ENCODE peak calls at places on chromosomes 1 and 21, in seven cellular contexts. Z, C, P, H, V, E and X are unnamed samples.

GRCh38 chr1:156869455-156869854 is 8.8 kb downstream of the NTRK1 start:
- DNase-seq in E (no peak), P (peak), V (no peak), C (no peak), Z (no peak), H (no peak), X (peak)

GRCh38 chr1:114688526-114688925 is 6.8 kb downstream of the AMPD1 start:
- DNase-seq in E (no peak), Z (no peak), C (no peak), V (no peak), P (no peak), H (no peak), X (no peak)

GRCh38 chr1:19879227-19879626 is 3.0 kb upstream of the OTUD3 start:
- DNase-seq in P (no peak), V (no peak), E (no peak), Z (no peak), C (no peak), H (no peak), X (no peak)

GRCh38 chr1:90198616-90199015 is 203.7 kb downstream of the ZNF326 start:
- DNase-seq in V (peak), H (no peak), C (no peak), P (no peak), E (no peak), Z (no peak), X (no peak)

GRCh38 chr1:174556392-174556791 is 108.6 kb downstream of the GPR52 start:
- DNase-seq in C (no peak), P (no peak), Z (no peak), E (no peak), V (no peak), H (no peak), X (no peak)

GRCh38 chr1:229013981-229014380 is 256.9 kb upstream of the RAB4A start:
- DNase-seq in P (no peak), H (no peak), V (no peak), E (no peak), Z (no peak), C (no peak), X (no peak)

GRCh38 chr1:150970818-150971582 is 3.6 kb downstream of the CERS2 start:
- DNase-seq in E (no peak), C (peak), V (peak), P (no peak), Z (no peak), H (no peak), X (peak)

GRCh38 chr1:209513226-209513625 is 70.3 kb upstream of the CAMK1G start:
- DNase-seq in H (no peak), Z (no peak), P (peak), V (peak), E (peak), C (no peak), X (peak)

GRCh38 chr1:101506541-101507164 is 269.8 kb downstream of the S1PR1 start:
- DNase-seq in P (peak), E (no peak), V (peak), Z (no peak), C (peak), H (no peak), X (peak)

GRCh38 chr1:76901158-76901767 is 34.0 kb downstream of the ST6GALNAC5 start:
- DNase-seq in H (no peak), C (peak), V (peak), E (no peak), P (peak), Z (no peak), X (peak)

GRCh38 chr1:2463396-2463795 is 12.7 kb upstream of the PLCH2 start:
- DNase-seq in H (no peak), V (no peak), C (peak), E (no peak), P (no peak), Z (no peak), X (no peak)

GRCh38 chr21:25518491-25518911 is 88.8 kb downstream of the MRPL39 start:
- DNase-seq in H (no peak), Z (no peak), V (peak), C (no peak), E (no peak), P (no peak), X (peak)

GRCh38 chr1:100955322-100955721 is 59.4 kb downstream of the SLC30A7 start:
- DNase-seq in P (no peak), E (peak), V (peak), Z (no peak), C (no peak), H (no peak), X (no peak)

GRCh38 chr1:27488523-27489138 is 1.3 kb downstream of the WASF2 start:
- DNase-seq in V (peak), E (no peak), P (no peak), H (no peak), C (no peak), Z (no peak), X (no peak)

GRCh38 chr1:45679123-45679522 is 7.2 kb downstream of the GPBP1L1 start:
- DNase-seq in P (no peak), V (no peak), H (no peak), Z (no peak), E (no peak), C (peak), X (no peak)
- H3K27ac ChIP-seq in P (no peak), V (no peak), H (peak), Z (peak), E (no peak), C (peak), X (no peak)

GRCh38 chr21:32322676-32323075 is 24.0 kb downstream of the MRAP start:
- DNase-seq in E (no peak), V (no peak), P (no peak), H (no peak), Z (no peak), C (no peak), X (no peak)
- H3K27ac ChIP-seq in E (no peak), V (no peak), P (no peak), H (no peak), Z (no peak), C (no peak), X (no peak)

GRCh38 chr1:44676484-44677200 is 2.1 kb downstream of the ARMH1 start:
- DNase-seq in P (no peak), V (no peak), H (no peak), E (peak), Z (no peak), C (no peak), X (no peak)
- H3K27ac ChIP-seq in P (peak), V (no peak), H (peak), E (peak), Z (no peak), C (peak), X (no peak)

GRCh38 chr1:29798699-29799566 is 562.6 kb downstream of the PTPRU start:
- DNase-seq in E (no peak), C (no peak), V (no peak), P (no peak), H (no peak), Z (no peak), X (no peak)

GRCh38 chr1:29789221-29789909 is 553.0 kb downstream of the PTPRU start:
- DNase-seq in H (no peak), C (no peak), E (peak), V (no peak), P (no peak), Z (no peak), X (no peak)

GRCh38 chr1:29789910-29790247 is 553.6 kb downstream of the PTPRU start:
- DNase-seq in H (no peak), V (no peak), P (no peak), C (no peak), Z (no peak), E (peak), X (no peak)

GRCh38 chr1:29793101-29793546 is 556.8 kb downstream of the PTPRU start:
- DNase-seq in C (peak), Z (no peak), V (peak), E (peak), P (peak), H (peak), X (peak)

GRCh38 chr1:29793653-29794348 is 557.5 kb downstream of the PTPRU start:
- DNase-seq in E (no peak), Z (no peak), V (no peak), C (no peak), H (no peak), P (no peak), X (no peak)
- H3K27ac ChIP-seq in E (no peak), Z (no peak), V (no peak), C (no peak), H (no peak), P (no peak), X (peak)